ENCODE peak calls at places on chromosomes 1 and 21, in five cellular contexts. Y, H, E, Q and S are unnamed samples.
A peak's percentile ranks its signal among the peaks of the same experiment; 100 is the strongest.

GRCh38 chr1:68120136-68120791 is 69.8 kb upstream of the DIRAS3 start:
- DNase-seq in Y (peak; percentile 66), H (peak; percentile 84), E (peak; percentile 28), Q (peak; percentile 56), S (peak; percentile 61)

GRCh38 chr1:214739621-214740238 is 136.7 kb downstream of the CENPF start:
- DNase-seq in Y (no peak), H (no peak), E (no peak), Q (no peak), S (no peak)

GRCh38 chr1:212699104-212699838 is 369 bp downstream of the BATF3 start:
- DNase-seq in Y (peak; percentile 76), H (peak; percentile 58), E (peak; percentile 63), Q (peak; percentile 43), S (peak; percentile 75)

GRCh38 chr1:48051466-48052126 is 54.4 kb upstream of the TRABD2B start:
- DNase-seq in Y (no peak), H (no peak), E (no peak), Q (no peak), S (no peak)

GRCh38 chr1:203091761-203092330 is 6.0 kb upstream of the MYOG start:
- DNase-seq in Y (no peak), H (no peak), E (no peak), Q (no peak), S (no peak)

GRCh38 chr1:240803151-240803550 is 191.2 kb upstream of the GREM2 start:
- DNase-seq in Y (peak; percentile 50), H (no peak), E (no peak), Q (no peak), S (no peak)

GRCh38 chr1:163834778-163835177 is 513.0 kb downstream of the NUF2 start:
- DNase-seq in Y (no peak), H (no peak), E (no peak), Q (no peak), S (no peak)

GRCh38 chr1:9798236-9799130 is 25.3 kb downstream of the CLSTN1 start:
- DNase-seq in Y (no peak), H (no peak), E (no peak), Q (no peak), S (no peak)

GRCh38 chr1:164559342-164560070 is 522 bp downstream of the PBX1 start:
- DNase-seq in Y (peak; percentile 32), H (peak; percentile 59), E (no peak), Q (peak; percentile 38), S (no peak)

GRCh38 chr1:203186446-203187305 is at the start of gene CHI3L1:
- DNase-seq in Y (no peak), H (no peak), E (no peak), Q (peak; percentile 22), S (peak; percentile 96)

GRCh38 chr1:201582261-201582951 is 43.5 kb downstream of the NAV1 start:
- DNase-seq in Y (no peak), H (peak; percentile 77), E (no peak), Q (no peak), S (no peak)

GRCh38 chr1:58857673-58858343 is 74.0 kb upstream of the JUN start:
- DNase-seq in Y (no peak), H (no peak), E (no peak), Q (no peak), S (no peak)

GRCh38 chr1:206891412-206891811 is 5.8 kb upstream of the IL24 start:
- DNase-seq in Y (no peak), H (no peak), E (no peak), Q (no peak), S (no peak)

GRCh38 chr1:246506440-246506784 is 667 bp downstream of the SMYD3 start:
- DNase-seq in Y (no peak), H (peak; percentile 20), E (no peak), Q (no peak), S (peak; percentile 21)

GRCh38 chr1:100360790-100361232 is 8.5 kb downstream of the CDC14A start:
- DNase-seq in Y (no peak), H (peak; percentile 42), E (no peak), Q (peak; percentile 18), S (no peak)

GRCh38 chr1:220962031-220962751 is 82.9 kb downstream of the HLX start:
- DNase-seq in Y (no peak), H (no peak), E (no peak), Q (no peak), S (peak; percentile 7)

GRCh38 chr1:114314098-114314497 is 160.4 kb upstream of the SYT6 start:
- DNase-seq in Y (no peak), H (no peak), E (no peak), Q (no peak), S (no peak)

GRCh38 chr1:179031855-179032513 is 6.3 kb downstream of the FAM20B start:
- DNase-seq in Y (peak; percentile 39), H (no peak), E (no peak), Q (no peak), S (no peak)

GRCh38 chr21:45323487-45324380 is 36.0 kb upstream of the POFUT2 start:
- DNase-seq in Y (peak; percentile 22), H (no peak), E (no peak), Q (no peak), S (no peak)

GRCh38 chr1:1434131-1434811 is 1.2 kb upstream of the VWA1 start:
- DNase-seq in Y (no peak), H (peak; percentile 52), E (no peak), Q (peak; percentile 71), S (no peak)

GRCh38 chr1:60984066-60984799 is 98.1 kb upstream of the NFIA start:
- DNase-seq in Y (no peak), H (no peak), E (no peak), Q (no peak), S (no peak)

GRCh38 chr1:218665216-218665615 is 320.1 kb downstream of the TGFB2 start:
- DNase-seq in Y (no peak), H (no peak), E (no peak), Q (no peak), S (no peak)

GRCh38 chr1:41317356-41317755 is 43.9 kb upstream of the FOXO6 start:
- DNase-seq in Y (no peak), H (no peak), E (no peak), Q (no peak), S (no peak)

GRCh38 chr1:119774746-119775495 is 6.2 kb upstream of the HMGCS2 start:
- DNase-seq in Y (no peak), H (no peak), E (no peak), Q (no peak), S (no peak)

GRCh38 chr1:173430707-173431662 is 46.1 kb upstream of the PRDX6 start:
- DNase-seq in Y (peak; percentile 90), H (peak; percentile 95), E (peak; percentile 93), Q (peak; percentile 89), S (peak; percentile 86)

GRCh38 chr1:217136895-217137205 is 413.6 kb upstream of the ESRRG start:
- DNase-seq in Y (no peak), H (no peak), E (no peak), Q (no peak), S (no peak)

GRCh38 chr1:41240806-41241747 is 1.0 kb downstream of the SCMH1 start:
- DNase-seq in Y (peak; percentile 55), H (peak; percentile 75), E (peak; percentile 43), Q (peak; percentile 64), S (peak; percentile 83)

GRCh38 chr1:167584581-167584980 is 31.0 kb upstream of the CREG1 start:
- DNase-seq in Y (no peak), H (no peak), E (no peak), Q (no peak), S (no peak)

GRCh38 chr1:78280626-78281025 is 210.1 kb upstream of the PTGFR start:
- DNase-seq in Y (no peak), H (no peak), E (no peak), Q (no peak), S (no peak)

GRCh38 chr1:204384636-204385354 is 25.1 kb upstream of the PLEKHA6 start:
- DNase-seq in Y (peak; percentile 77), H (no peak), E (no peak), Q (peak; percentile 72), S (no peak)

GRCh38 chr1:31152181-31152768 is 86.8 kb upstream of the PUM1 start:
- DNase-seq in Y (no peak), H (no peak), E (no peak), Q (no peak), S (peak; percentile 77)

GRCh38 chr1:206635983-206636354 is 633 bp downstream of the DYRK3 start:
- DNase-seq in Y (peak; percentile 31), H (no peak), E (no peak), Q (no peak), S (peak; percentile 39)

GRCh38 chr1:238960071-238960470 is 426.3 kb upstream of the CHRM3 start:
- DNase-seq in Y (no peak), H (no peak), E (no peak), Q (no peak), S (peak; percentile 4)